ENCODE peak calls at places on chromosomes 5 and 9, in four cellular contexts. C is HCT116, A is HepG2, F is H1. G is an unnamed sample.

GRCh38 chr5:95969646-95970358 is 8.2 kb upstream of the ELL2 start:
- DNase-seq in A (peak), C (no peak), F (no peak), G (no peak)

GRCh38 chr9:127991017-127991756 is 10.4 kb upstream of the EEIG1 start:
- DNase-seq in A (peak), F (no peak), C (no peak), G (no peak)

GRCh38 chr9:98572796-98573195 is 135.9 kb downstream of the GABBR2 start:
- DNase-seq in A (no peak), C (no peak), F (no peak), G (no peak)

GRCh38 chr5:84218546-84218945 is 166.1 kb downstream of the EDIL3 start:
- DNase-seq in C (no peak), F (no peak), A (no peak), G (no peak)

GRCh38 chr9:36597412-36598178 is 24.9 kb downstream of the MELK start:
- DNase-seq in C (peak), A (peak), F (no peak), G (no peak)

GRCh38 chr5:101163088-101163487 is 260.0 kb upstream of the ST8SIA4 start:
- DNase-seq in C (no peak), A (no peak), F (no peak), G (no peak)

GRCh38 chr9:104780796-104781395 is 17.0 kb downstream of the NIPSNAP3B start:
- DNase-seq in C (peak), F (no peak), A (no peak), G (no peak)

GRCh38 chr5:151047814-151048425 is 27.5 kb downstream of the GPX3 start:
- DNase-seq in A (peak), C (no peak), F (no peak), G (peak)

GRCh38 chr5:75677607-75678006 is 39.6 kb downstream of the POC5 start:
- DNase-seq in C (no peak), A (no peak), F (no peak), G (no peak)

GRCh38 chr9:90504486-90504885 is 138.1 kb downstream of the DIRAS2 start:
- DNase-seq in A (no peak), C (no peak), F (no peak), G (no peak)

GRCh38 chr5:157582731-157583580 is 7.4 kb upstream of the ADAM19 start:
- DNase-seq in C (no peak), A (no peak), F (no peak), G (no peak)

GRCh38 chr9:113361304-113362018 is 12.1 kb downstream of the BSPRY start:
- DNase-seq in A (no peak), F (no peak), C (no peak), G (no peak)

GRCh38 chr9:110531776-110532175 is 47.8 kb downstream of the SVEP1 start:
- DNase-seq in F (no peak), C (no peak), A (no peak), G (no peak)

GRCh38 chr5:1411099-1411498 is 34.1 kb downstream of the SLC6A3 start:
- DNase-seq in A (no peak), C (no peak), F (no peak), G (no peak)

GRCh38 chr5:1412163-1412562 is 33.1 kb downstream of the SLC6A3 start:
- DNase-seq in F (no peak), C (no peak), A (no peak), G (no peak)

GRCh38 chr5:1413611-1414241 is 31.5 kb downstream of the SLC6A3 start:
- DNase-seq in C (no peak), A (no peak), F (no peak), G (no peak)

GRCh38 chr5:1413211-1413610 is 32.0 kb downstream of the SLC6A3 start:
- DNase-seq in C (no peak), A (no peak), F (no peak), G (no peak)

GRCh38 chr5:1412621-1413020 is 32.6 kb downstream of the SLC6A3 start:
- DNase-seq in F (no peak), C (no peak), A (no peak), G (no peak)
- TF ChIP-seq FOSL1 in F (no peak), C (no peak), A (no peak), G (no peak)

GRCh38 chr9:111985315-111985714 is 88.7 kb downstream of the UGCG start:
- DNase-seq in A (no peak), F (no peak), C (no peak), G (no peak)
- TF ChIP-seq FOSL1 in A (no peak), F (no peak), C (no peak), G (no peak)

GRCh38 chr9:121830441-121831140 is 179.2 kb downstream of the DAB2IP start:
- DNase-seq in C (no peak), F (no peak), A (peak), G (no peak)

GRCh38 chr9:121837113-121838010 is 185.9 kb downstream of the DAB2IP start:
- DNase-seq in F (no peak), C (no peak), A (no peak), G (no peak)

GRCh38 chr9:121835581-121836381 is 184.3 kb downstream of the DAB2IP start:
- DNase-seq in A (no peak), F (no peak), C (no peak), G (no peak)

GRCh38 chr9:121836382-121836885 is 185.0 kb downstream of the DAB2IP start:
- DNase-seq in A (no peak), F (no peak), C (no peak), G (no peak)

DNA sequence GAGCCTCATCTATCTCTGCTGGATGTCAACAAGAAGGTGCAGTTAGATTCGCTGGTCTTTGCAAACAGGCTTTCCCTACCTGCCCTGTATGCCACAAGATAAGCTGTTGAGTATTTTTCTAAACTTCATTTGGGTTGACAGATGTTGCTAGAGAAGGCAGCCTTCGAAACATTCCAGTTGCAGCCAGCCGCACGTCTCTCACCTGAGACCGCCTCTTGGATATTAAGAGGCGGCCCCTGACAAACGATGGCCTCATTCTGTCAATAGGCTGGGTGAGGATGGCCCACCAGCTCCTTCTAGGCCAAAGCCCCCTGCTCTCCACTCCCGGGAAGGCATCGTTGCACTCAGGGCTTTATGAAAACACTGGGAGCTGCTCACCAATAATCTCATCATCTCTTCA is 181.6 kb downstream of the DAB2IP start:
- DNase-seq in C (no peak), F (no peak), A (no peak), G (no peak)
- TF ChIP-seq FOSL1 in C (no peak), F (no peak), A (no peak), G (no peak)

GRCh38 chr9:136803551-136804508 is 3.9 kb upstream of the RABL6 start:
- DNase-seq in C (no peak), F (no peak), A (no peak), G (no peak)
- TF ChIP-seq FOSL1 in C (no peak), F (no peak), A (no peak), G (no peak)

GRCh38 chr9:4297795-4298254 is 2.0 kb downstream of the GLIS3 start:
- DNase-seq in F (no peak), C (no peak), A (peak), G (peak)
- TF ChIP-seq FOSL1 in F (no peak), C (no peak), A (no peak), G (no peak)

DNA sequence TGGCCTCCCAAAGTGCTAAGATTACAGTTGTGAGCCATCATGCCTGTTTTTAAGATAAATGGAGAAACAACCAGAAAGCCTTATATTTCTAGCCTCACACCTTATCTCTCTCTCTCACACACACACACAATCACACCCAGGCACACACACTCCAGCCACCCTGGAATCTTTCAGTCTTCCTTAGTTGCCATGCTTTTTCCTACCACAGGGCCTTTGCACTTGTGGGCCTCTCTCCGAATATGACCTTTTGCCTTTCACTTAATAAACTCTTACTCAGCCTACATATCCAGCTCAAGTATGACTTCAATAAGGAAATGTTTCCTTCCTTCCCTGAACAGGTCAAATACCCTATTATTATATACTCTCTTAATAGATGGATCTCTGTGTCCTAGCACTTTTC is 290.7 kb downstream of the NFIB start:
- DNase-seq in C (no peak), F (no peak), A (no peak), G (no peak)
- TF ChIP-seq FOSL1 in C (no peak), F (no peak), A (no peak), G (no peak)

DNA sequence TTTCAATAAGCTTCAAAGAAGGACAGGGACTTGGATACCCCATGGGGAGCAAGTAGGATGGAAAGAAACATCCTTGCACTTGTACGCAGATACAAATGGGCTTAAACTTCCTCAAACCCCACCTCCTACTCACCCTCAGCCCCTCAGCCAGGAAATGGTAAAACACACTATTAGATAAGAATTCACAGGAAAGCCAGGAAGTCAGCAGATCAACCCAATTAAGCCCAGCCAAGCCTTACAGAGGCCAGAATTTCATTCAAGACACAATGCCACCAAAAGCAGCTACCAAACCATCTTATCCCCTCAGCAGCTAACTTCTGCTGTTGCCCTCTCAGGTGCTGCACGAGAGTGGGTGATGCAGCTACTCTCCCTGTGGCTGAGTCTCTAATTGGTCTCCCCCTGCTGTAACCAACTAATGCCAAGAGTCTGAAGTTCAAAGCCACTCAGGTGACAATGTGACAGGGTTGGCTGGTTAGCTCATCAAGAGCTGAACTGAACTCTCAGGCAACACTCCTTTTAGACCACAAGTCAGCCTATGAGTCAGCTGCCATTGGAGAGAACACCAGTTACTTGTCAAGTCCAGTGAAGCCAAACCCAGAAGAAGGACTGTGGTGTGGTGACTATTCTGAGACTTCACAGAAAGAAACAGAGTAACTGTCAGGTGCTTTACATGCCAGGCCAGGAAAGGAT is 201.9 kb downstream of the ZNF608 start:
- DNase-seq in A (peak), C (peak), F (no peak), G (no peak)
- TF ChIP-seq FOSL1 in A (no peak), C (no peak), F (no peak), G (no peak)

DNA sequence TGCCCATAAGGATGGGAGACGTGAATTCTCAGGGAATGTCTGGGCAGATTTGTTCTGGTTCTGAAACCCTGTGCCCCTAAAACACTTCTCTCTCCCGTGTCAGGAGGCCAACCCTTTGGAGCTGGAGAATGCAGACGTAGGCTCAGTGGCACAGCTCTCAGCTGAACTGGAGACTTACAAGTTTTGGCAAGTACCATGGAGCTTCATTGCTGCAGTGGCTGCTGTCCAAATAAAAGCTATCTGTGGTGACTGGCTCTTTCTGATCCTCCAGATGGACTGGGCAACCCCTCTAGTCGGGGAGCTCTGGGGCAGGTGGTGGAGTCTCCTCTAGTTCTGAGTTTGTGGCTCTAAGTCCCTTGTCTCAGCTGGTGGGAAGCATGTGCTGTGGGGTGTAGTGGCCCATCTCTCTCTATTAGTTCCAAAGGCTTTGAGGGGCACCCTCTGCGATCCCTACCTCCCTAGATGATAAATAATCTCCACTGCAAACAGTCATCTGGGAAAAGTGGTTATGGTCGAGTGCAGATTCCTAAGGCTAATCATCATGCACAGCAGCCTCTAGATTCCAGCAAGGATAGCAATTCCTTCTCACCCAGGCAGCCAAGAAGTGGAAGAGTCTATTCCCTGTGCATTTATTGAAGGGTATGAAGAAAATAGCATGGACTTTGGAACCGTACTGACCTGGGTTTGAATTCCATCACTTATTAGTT is 204.2 kb upstream of the KLF4 start:
- DNase-seq in F (no peak), A (no peak), C (no peak), G (no peak)
- TF ChIP-seq FOSL1 in F (no peak), A (no peak), C (no peak), G (no peak)